ENCODE peak calls at places on chromosomes 4 and X, in four cellular contexts. P is K562, K is H1, W is GM12878. T is an unnamed sample.

GRCh38 chr4:176238157-176238608 is 30.8 kb downstream of the ASB5 start:
- DNase-seq in P (no peak), K (no peak), W (no peak), T (no peak)

GRCh38 chrX:39891781-39892180 is 206.0 kb downstream of the BCOR start:
- DNase-seq in P (no peak), K (no peak), W (peak; percentile 67), T (no peak)

GRCh38 chrX:30659421-30659820 is 6.2 kb downstream of the GK start:
- DNase-seq in P (peak; percentile 58), K (no peak), W (no peak), T (no peak)

GRCh38 chr4:100816646-100817045 is 298.8 kb upstream of the EMCN start:
- DNase-seq in P (no peak), K (no peak), W (no peak), T (no peak)

GRCh38 chr4:53015681-53016080 is 153.6 kb downstream of the RASL11B start:
- DNase-seq in P (peak; percentile 25), K (peak; percentile 3), W (no peak), T (peak; percentile 36)

GRCh38 chr4:150385606-150386005 is 196.3 kb upstream of the MAB21L2 start:
- DNase-seq in P (no peak), K (no peak), W (no peak), T (no peak)

GRCh38 chr4:136637071-136637777 is 895.1 kb downstream of the PCDH18 start:
- DNase-seq in P (peak; percentile 3), K (peak; percentile 25), W (no peak), T (peak; percentile 22)

GRCh38 chrX:69019073-69019890 is 146.0 kb downstream of the PJA1 start:
- DNase-seq in P (no peak), K (no peak), W (no peak), T (no peak)

GRCh38 chr4:3213661-3214250 is 35.2 kb upstream of the MSANTD1 start:
- DNase-seq in P (no peak), K (no peak), W (no peak), T (no peak)

GRCh38 chrX:74419861-74420193 is 1.5 kb upstream of the SLC16A2 start:
- DNase-seq in P (no peak), K (no peak), W (no peak), T (no peak)

GRCh38 chr4:66681962-66682361 is 863.3 kb downstream of the CENPC start:
- DNase-seq in P (no peak), K (no peak), W (no peak), T (no peak)

GRCh38 chr4:90121961-90122748 is 5.0 kb upstream of the CCSER1 start:
- DNase-seq in P (no peak), K (no peak), W (no peak), T (no peak)

GRCh38 chr4:112213091-112213490 is 18.5 kb upstream of the AP1AR start:
- DNase-seq in P (no peak), K (no peak), W (no peak), T (no peak)

GRCh38 chr4:42646013-42646784 is 10.7 kb downstream of the ATP8A1 start:
- DNase-seq in P (no peak), K (no peak), W (no peak), T (no peak)

GRCh38 chrX:135923353-135923752 is 29.8 kb downstream of the SAGE1 start:
- DNase-seq in P (no peak), K (no peak), W (no peak), T (no peak)

GRCh38 chr4:17111959-17112659 is 213.7 kb upstream of the LDB2 start:
- DNase-seq in P (peak; percentile 48), K (peak; percentile 19), W (no peak), T (peak; percentile 20)

GRCh38 chr4:90845777-90846176 is 718.6 kb downstream of the CCSER1 start:
- DNase-seq in P (no peak), K (no peak), W (no peak), T (no peak)

GRCh38 chr4:76984127-76984526 is 34.6 kb downstream of the SEPTIN11 start:
- DNase-seq in P (peak; percentile 16), K (no peak), W (peak; percentile 40), T (peak; percentile 39)

GRCh38 chrX:119721487-119721886 is 28.5 kb upstream of the SEPTIN6 start:
- DNase-seq in P (no peak), K (no peak), W (no peak), T (no peak)

GRCh38 chrX:41481264-41482109 is 34.3 kb downstream of the NYX start:
- DNase-seq in P (peak; percentile 50), K (no peak), W (no peak), T (peak; percentile 55)

GRCh38 chr4:3470244-3471097 is 7.4 kb downstream of the DOK7 start:
- DNase-seq in P (no peak), K (no peak), W (no peak), T (no peak)

GRCh38 chr4:102757681-102758080 is 3.1 kb downstream of the MANBA start:
- DNase-seq in P (no peak), K (no peak), W (no peak), T (no peak)

GRCh38 chrX:92351531-92351930 is 572.4 kb downstream of the PCDH11X start:
- DNase-seq in P (no peak), K (no peak), W (no peak), T (no peak)

GRCh38 chrX:70026851-70027200 is 22.9 kb downstream of the AWAT2 start:
- DNase-seq in P (no peak), K (no peak), W (no peak), T (no peak)

GRCh38 chrX:17685026-17685425 is 52.3 kb upstream of the SCML1 start:
- DNase-seq in P (no peak), K (no peak), W (no peak), T (no peak)

GRCh38 chrX:107272431-107272921 is 66.1 kb downstream of the DNAAF6 start:
- DNase-seq in P (peak; percentile 11), K (no peak), W (no peak), T (peak; percentile 41)

GRCh38 chr4:1048781-1049590 is 37.6 kb downstream of the FGFRL1 start:
- DNase-seq in P (no peak), K (no peak), W (no peak), T (peak; percentile 24)

GRCh38 chr4:72302981-72303704 is 265.9 kb downstream of the ADAMTS3 start:
- DNase-seq in P (peak; percentile 45), K (no peak), W (no peak), T (peak; percentile 16)

GRCh38 chrX:12011075-12011474 is 127.2 kb upstream of the FRMPD4 start:
- DNase-seq in P (no peak), K (no peak), W (no peak), T (no peak)

GRCh38 chrX:20431486-20431885 is 164.8 kb upstream of the RPS6KA3 start:
- DNase-seq in P (no peak), K (no peak), W (no peak), T (no peak)

GRCh38 chrX:121308276-121308805 is 260.9 kb downstream of the GLUD2 start:
- DNase-seq in P (peak; percentile 13), K (no peak), W (peak; percentile 68), T (peak; percentile 1)

GRCh38 chr4:151169223-151169622 is 69.8 kb downstream of the RPS3A start:
- DNase-seq in P (no peak), K (no peak), W (no peak), T (peak; percentile 90)

DNA sequence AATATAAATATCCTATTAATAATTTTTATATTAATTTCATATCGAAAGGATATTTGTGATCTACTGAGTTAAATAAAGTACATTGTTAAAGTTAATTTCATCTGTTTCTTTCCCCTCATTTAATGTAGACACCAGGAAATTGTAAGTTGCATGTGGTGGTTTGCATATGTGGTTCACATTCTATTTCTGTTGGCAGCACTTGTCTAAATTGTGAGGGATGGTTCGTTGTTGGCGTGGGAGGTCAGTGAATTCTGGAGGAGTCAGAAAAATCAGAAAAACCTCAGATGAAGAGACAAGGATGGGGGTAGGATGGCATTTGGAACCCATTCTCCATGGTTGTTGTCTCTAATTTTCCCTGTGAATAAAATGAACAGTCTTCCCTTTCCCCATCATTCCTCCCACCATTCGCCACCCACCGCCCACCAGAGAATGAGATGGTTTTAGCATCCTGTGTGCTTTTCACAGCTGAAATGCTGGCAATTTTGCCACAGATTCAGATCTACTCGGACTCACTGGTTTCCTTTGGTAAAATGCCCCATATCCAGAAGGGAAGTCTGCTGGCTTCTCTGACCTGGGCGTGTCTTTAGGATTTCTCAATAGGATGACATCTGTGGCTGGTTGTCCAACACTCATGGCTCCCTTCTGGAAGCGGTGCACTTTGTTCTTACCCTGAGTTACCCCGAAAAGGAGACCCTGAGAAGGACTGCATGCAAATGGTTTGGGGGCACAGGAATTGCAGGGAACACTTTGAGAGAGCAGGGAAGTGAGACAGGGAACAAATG is 52.3 kb downstream of the LGI2 start:
- DNase-seq in P (no peak), K (no peak), W (no peak), T (no peak)
- TF ChIP-seq NRF1 in P (no peak), K (no peak), W (no peak), T (no peak)

GRCh38 chr4:118865091-118865708 is 23.5 kb upstream of the SYNPO2 start:
- DNase-seq in P (peak; percentile 26), K (no peak), W (no peak), T (peak; percentile 62)
- TF ChIP-seq NRF1 in P (no peak), K (no peak), W (no peak), T (no peak)

DNA sequence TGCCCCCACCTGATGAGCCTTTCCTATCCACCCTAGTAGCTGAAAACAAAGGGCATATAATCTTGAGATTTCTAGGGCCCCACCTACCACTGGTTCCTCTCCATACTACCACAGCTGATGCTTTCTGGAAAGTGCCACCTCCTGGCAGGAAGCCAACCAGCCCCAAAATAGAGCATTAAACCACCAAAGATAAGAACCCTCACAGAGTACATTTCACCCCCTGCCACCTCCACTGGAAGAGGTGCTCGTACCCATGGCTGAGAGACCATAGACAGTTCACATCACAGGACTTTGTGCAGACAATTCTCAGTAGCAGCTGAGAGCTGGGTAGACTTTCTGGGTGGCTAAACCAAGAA is 94.1 kb downstream of the IRS4 start:
- DNase-seq in P (no peak), K (no peak), W (no peak), T (no peak)
- TF ChIP-seq NRF1 in P (no peak), K (no peak), W (no peak), T (no peak)

GRCh38 chr4:13476915-13477314 is 7.2 kb downstream of the RAB28 start:
- DNase-seq in P (no peak), K (no peak), W (no peak), T (no peak)
- TF ChIP-seq NRF1 in P (no peak), K (no peak), W (no peak), T (no peak)

T was measured in SK-N-SH.